ENCODE peak calls at places on chromosomes 5 and 9, in ten cellular contexts. One of them, this sample, is unnamed.

GRCh38 chr5:67089200-67089725 is 107.3 kb downstream of the CD180 start:
- DNase-seq in lung microvascular endothelial cell: no peak
- DNase-seq in SW 1271: no peak
- DNase-seq in activated CD4-positive, alpha-beta memory T cell treated with anti-CD3 and anti-CD28 coated beads, Interleukin-2, amount 10 ng/mL, durations not matched to agents 7 days and 5 days: no peak
- DNase-seq in stimulated activated naive CD8-positive, alpha-beta T cell treated with anti-CD3 and anti-CD28 coated beads, Interleukin-15, Interleukin-2, amounts not matched to agents 100 U/mL and 50 U/mL, for 24 hours: no peak
- DNase-seq in endothelial cell: no peak
- DNase-seq in A172: no peak
- DNase-seq in thyroid gland: peak; percentile 14
- DNase-seq in astrocyte of the spinal cord: peak; percentile 37
- DNase-seq in progenitor cell of endocrine pancreas: no peak
- DNase-seq in this sample: no peak

GRCh38 chr5:151811593-151812321 is 40.0 kb downstream of the G3BP1 start:
- DNase-seq in SW 1271: no peak
- DNase-seq in astrocyte of the spinal cord: peak; percentile 68
- DNase-seq in progenitor cell of endocrine pancreas: no peak
- DNase-seq in thyroid gland: no peak
- DNase-seq in A172: peak; percentile 51
- DNase-seq in endothelial cell: no peak
- DNase-seq in activated CD4-positive, alpha-beta memory T cell treated with anti-CD3 and anti-CD28 coated beads, Interleukin-2, amount 10 ng/mL, durations not matched to agents 7 days and 5 days: no peak
- DNase-seq in lung microvascular endothelial cell: peak; percentile 14
- DNase-seq in stimulated activated naive CD8-positive, alpha-beta T cell treated with anti-CD3 and anti-CD28 coated beads, Interleukin-15, Interleukin-2, amounts not matched to agents 100 U/mL and 50 U/mL, for 24 hours: no peak
- DNase-seq in this sample: no peak

GRCh38 chr5:162683280-162683679 is 615.7 kb downstream of the GABRG2 start:
- DNase-seq in endothelial cell: no peak
- DNase-seq in astrocyte of the spinal cord: no peak
- DNase-seq in stimulated activated naive CD8-positive, alpha-beta T cell treated with anti-CD3 and anti-CD28 coated beads, Interleukin-15, Interleukin-2, amounts not matched to agents 100 U/mL and 50 U/mL, for 24 hours: no peak
- DNase-seq in thyroid gland: no peak
- DNase-seq in lung microvascular endothelial cell: no peak
- DNase-seq in A172: peak; percentile 65
- DNase-seq in activated CD4-positive, alpha-beta memory T cell treated with anti-CD3 and anti-CD28 coated beads, Interleukin-2, amount 10 ng/mL, durations not matched to agents 7 days and 5 days: no peak
- DNase-seq in progenitor cell of endocrine pancreas: no peak
- DNase-seq in SW 1271: no peak
- DNase-seq in this sample: no peak

GRCh38 chr9:16150938-16151650 is 598.3 kb downstream of the CCDC171 start:
- DNase-seq in progenitor cell of endocrine pancreas: no peak
- DNase-seq in thyroid gland: no peak
- DNase-seq in stimulated activated naive CD8-positive, alpha-beta T cell treated with anti-CD3 and anti-CD28 coated beads, Interleukin-15, Interleukin-2, amounts not matched to agents 100 U/mL and 50 U/mL, for 24 hours: no peak
- DNase-seq in lung microvascular endothelial cell: no peak
- DNase-seq in A172: no peak
- DNase-seq in activated CD4-positive, alpha-beta memory T cell treated with anti-CD3 and anti-CD28 coated beads, Interleukin-2, amount 10 ng/mL, durations not matched to agents 7 days and 5 days: no peak
- DNase-seq in astrocyte of the spinal cord: no peak
- DNase-seq in endothelial cell: no peak
- DNase-seq in SW 1271: no peak
- DNase-seq in this sample: no peak

GRCh38 chr9:128860937-128861336 is 20.8 kb downstream of the KYAT1 start:
- DNase-seq in progenitor cell of endocrine pancreas: no peak
- DNase-seq in stimulated activated naive CD8-positive, alpha-beta T cell treated with anti-CD3 and anti-CD28 coated beads, Interleukin-15, Interleukin-2, amounts not matched to agents 100 U/mL and 50 U/mL, for 24 hours: no peak
- DNase-seq in lung microvascular endothelial cell: no peak
- DNase-seq in A172: no peak
- DNase-seq in thyroid gland: no peak
- DNase-seq in endothelial cell: no peak
- DNase-seq in SW 1271: no peak
- DNase-seq in activated CD4-positive, alpha-beta memory T cell treated with anti-CD3 and anti-CD28 coated beads, Interleukin-2, amount 10 ng/mL, durations not matched to agents 7 days and 5 days: no peak
- DNase-seq in astrocyte of the spinal cord: no peak
- DNase-seq in this sample: no peak

GRCh38 chr9:91777437-91777836 is 172.6 kb downstream of the ROR2 start:
- DNase-seq in activated CD4-positive, alpha-beta memory T cell treated with anti-CD3 and anti-CD28 coated beads, Interleukin-2, amount 10 ng/mL, durations not matched to agents 7 days and 5 days: no peak
- DNase-seq in thyroid gland: no peak
- DNase-seq in A172: peak; percentile 20
- DNase-seq in SW 1271: no peak
- DNase-seq in lung microvascular endothelial cell: no peak
- DNase-seq in astrocyte of the spinal cord: peak; percentile 51
- DNase-seq in stimulated activated naive CD8-positive, alpha-beta T cell treated with anti-CD3 and anti-CD28 coated beads, Interleukin-15, Interleukin-2, amounts not matched to agents 100 U/mL and 50 U/mL, for 24 hours: no peak
- DNase-seq in endothelial cell: no peak
- DNase-seq in progenitor cell of endocrine pancreas: no peak
- DNase-seq in this sample: no peak

GRCh38 chr9:77839459-77840140 is 191.5 kb upstream of the GNA14 start:
- DNase-seq in SW 1271: no peak
- DNase-seq in stimulated activated naive CD8-positive, alpha-beta T cell treated with anti-CD3 and anti-CD28 coated beads, Interleukin-15, Interleukin-2, amounts not matched to agents 100 U/mL and 50 U/mL, for 24 hours: no peak
- DNase-seq in endothelial cell: no peak
- DNase-seq in activated CD4-positive, alpha-beta memory T cell treated with anti-CD3 and anti-CD28 coated beads, Interleukin-2, amount 10 ng/mL, durations not matched to agents 7 days and 5 days: no peak
- DNase-seq in A172: no peak
- DNase-seq in astrocyte of the spinal cord: peak; percentile 75
- DNase-seq in thyroid gland: no peak
- DNase-seq in progenitor cell of endocrine pancreas: no peak
- DNase-seq in lung microvascular endothelial cell: no peak
- DNase-seq in this sample: no peak

GRCh38 chr5:81542242-81542641 is 148.3 kb upstream of the ACOT12 start:
- DNase-seq in lung microvascular endothelial cell: no peak
- DNase-seq in A172: no peak
- DNase-seq in thyroid gland: no peak
- DNase-seq in stimulated activated naive CD8-positive, alpha-beta T cell treated with anti-CD3 and anti-CD28 coated beads, Interleukin-15, Interleukin-2, amounts not matched to agents 100 U/mL and 50 U/mL, for 24 hours: no peak
- DNase-seq in progenitor cell of endocrine pancreas: no peak
- DNase-seq in astrocyte of the spinal cord: no peak
- DNase-seq in endothelial cell: no peak
- DNase-seq in activated CD4-positive, alpha-beta memory T cell treated with anti-CD3 and anti-CD28 coated beads, Interleukin-2, amount 10 ng/mL, durations not matched to agents 7 days and 5 days: no peak
- DNase-seq in SW 1271: no peak
- DNase-seq in this sample: no peak

GRCh38 chr9:83544002-83544698 is 5.9 kb upstream of the FRMD3 start:
- DNase-seq in thyroid gland: peak; percentile 22
- DNase-seq in progenitor cell of endocrine pancreas: no peak
- DNase-seq in SW 1271: peak; percentile 57
- DNase-seq in stimulated activated naive CD8-positive, alpha-beta T cell treated with anti-CD3 and anti-CD28 coated beads, Interleukin-15, Interleukin-2, amounts not matched to agents 100 U/mL and 50 U/mL, for 24 hours: no peak
- DNase-seq in activated CD4-positive, alpha-beta memory T cell treated with anti-CD3 and anti-CD28 coated beads, Interleukin-2, amount 10 ng/mL, durations not matched to agents 7 days and 5 days: no peak
- DNase-seq in astrocyte of the spinal cord: peak; percentile 79
- DNase-seq in endothelial cell: peak; percentile 14
- DNase-seq in A172: peak; percentile 91
- DNase-seq in lung microvascular endothelial cell: peak; percentile 85
- DNase-seq in this sample: no peak

GRCh38 chr5:1730487-1730847 is 69.2 kb downstream of the MRPL36 start:
- DNase-seq in A172: no peak
- DNase-seq in endothelial cell: peak; percentile 1
- DNase-seq in stimulated activated naive CD8-positive, alpha-beta T cell treated with anti-CD3 and anti-CD28 coated beads, Interleukin-15, Interleukin-2, amounts not matched to agents 100 U/mL and 50 U/mL, for 24 hours: no peak
- DNase-seq in lung microvascular endothelial cell: no peak
- DNase-seq in SW 1271: no peak
- DNase-seq in activated CD4-positive, alpha-beta memory T cell treated with anti-CD3 and anti-CD28 coated beads, Interleukin-2, amount 10 ng/mL, durations not matched to agents 7 days and 5 days: peak; percentile 3
- DNase-seq in astrocyte of the spinal cord: no peak
- DNase-seq in thyroid gland: no peak
- DNase-seq in progenitor cell of endocrine pancreas: peak; percentile 7
- DNase-seq in this sample: no peak

GRCh38 chr9:114003756-114004155 is 74.3 kb downstream of the AMBP start:
- DNase-seq in A172: no peak
- DNase-seq in activated CD4-positive, alpha-beta memory T cell treated with anti-CD3 and anti-CD28 coated beads, Interleukin-2, amount 10 ng/mL, durations not matched to agents 7 days and 5 days: no peak
- DNase-seq in SW 1271: no peak
- DNase-seq in endothelial cell: no peak
- DNase-seq in stimulated activated naive CD8-positive, alpha-beta T cell treated with anti-CD3 and anti-CD28 coated beads, Interleukin-15, Interleukin-2, amounts not matched to agents 100 U/mL and 50 U/mL, for 24 hours: no peak
- DNase-seq in progenitor cell of endocrine pancreas: no peak
- DNase-seq in astrocyte of the spinal cord: peak; percentile 24
- DNase-seq in thyroid gland: no peak
- DNase-seq in lung microvascular endothelial cell: no peak
- DNase-seq in this sample: no peak

GRCh38 chr5:1295650-1296037 is 776 bp upstream of the TERT start:
- DNase-seq in stimulated activated naive CD8-positive, alpha-beta T cell treated with anti-CD3 and anti-CD28 coated beads, Interleukin-15, Interleukin-2, amounts not matched to agents 100 U/mL and 50 U/mL, for 24 hours: no peak
- DNase-seq in A172: no peak
- DNase-seq in astrocyte of the spinal cord: no peak
- DNase-seq in progenitor cell of endocrine pancreas: no peak
- DNase-seq in activated CD4-positive, alpha-beta memory T cell treated with anti-CD3 and anti-CD28 coated beads, Interleukin-2, amount 10 ng/mL, durations not matched to agents 7 days and 5 days: no peak
- DNase-seq in endothelial cell: no peak
- DNase-seq in thyroid gland: no peak
- DNase-seq in lung microvascular endothelial cell: no peak
- DNase-seq in SW 1271: no peak
- DNase-seq in this sample: no peak

GRCh38 chr9:76107487-76107886 is 217.0 kb downstream of the PCSK5 start:
- DNase-seq in SW 1271: no peak
- DNase-seq in lung microvascular endothelial cell: no peak
- DNase-seq in endothelial cell: no peak
- DNase-seq in A172: no peak
- DNase-seq in thyroid gland: no peak
- DNase-seq in astrocyte of the spinal cord: peak; percentile 81
- DNase-seq in progenitor cell of endocrine pancreas: no peak
- DNase-seq in stimulated activated naive CD8-positive, alpha-beta T cell treated with anti-CD3 and anti-CD28 coated beads, Interleukin-15, Interleukin-2, amounts not matched to agents 100 U/mL and 50 U/mL, for 24 hours: no peak
- DNase-seq in activated CD4-positive, alpha-beta memory T cell treated with anti-CD3 and anti-CD28 coated beads, Interleukin-2, amount 10 ng/mL, durations not matched to agents 7 days and 5 days: no peak
- DNase-seq in this sample: no peak

GRCh38 chr5:132003170-132003744 is 8.2 kb downstream of the ACSL6 start:
- DNase-seq in progenitor cell of endocrine pancreas: no peak
- DNase-seq in astrocyte of the spinal cord: peak; percentile 20
- DNase-seq in A172: no peak
- DNase-seq in stimulated activated naive CD8-positive, alpha-beta T cell treated with anti-CD3 and anti-CD28 coated beads, Interleukin-15, Interleukin-2, amounts not matched to agents 100 U/mL and 50 U/mL, for 24 hours: no peak
- DNase-seq in lung microvascular endothelial cell: no peak
- DNase-seq in activated CD4-positive, alpha-beta memory T cell treated with anti-CD3 and anti-CD28 coated beads, Interleukin-2, amount 10 ng/mL, durations not matched to agents 7 days and 5 days: no peak
- DNase-seq in SW 1271: no peak
- DNase-seq in thyroid gland: peak; percentile 11
- DNase-seq in endothelial cell: peak; percentile 37
- DNase-seq in this sample: peak; percentile 68

GRCh38 chr9:115146581-115147021 is 28.6 kb upstream of the TNC start:
- DNase-seq in lung microvascular endothelial cell: no peak
- DNase-seq in stimulated activated naive CD8-positive, alpha-beta T cell treated with anti-CD3 and anti-CD28 coated beads, Interleukin-15, Interleukin-2, amounts not matched to agents 100 U/mL and 50 U/mL, for 24 hours: no peak
- DNase-seq in astrocyte of the spinal cord: peak; percentile 90
- DNase-seq in SW 1271: peak; percentile 68
- DNase-seq in progenitor cell of endocrine pancreas: no peak
- DNase-seq in endothelial cell: no peak
- DNase-seq in A172: peak; percentile 96
- DNase-seq in activated CD4-positive, alpha-beta memory T cell treated with anti-CD3 and anti-CD28 coated beads, Interleukin-2, amount 10 ng/mL, durations not matched to agents 7 days and 5 days: no peak
- DNase-seq in thyroid gland: no peak
- DNase-seq in this sample: no peak

GRCh38 chr5:129930221-129930620 is 26.0 kb downstream of the CHSY3 start:
- DNase-seq in progenitor cell of endocrine pancreas: no peak
- DNase-seq in stimulated activated naive CD8-positive, alpha-beta T cell treated with anti-CD3 and anti-CD28 coated beads, Interleukin-15, Interleukin-2, amounts not matched to agents 100 U/mL and 50 U/mL, for 24 hours: no peak
- DNase-seq in lung microvascular endothelial cell: no peak
- DNase-seq in SW 1271: no peak
- DNase-seq in activated CD4-positive, alpha-beta memory T cell treated with anti-CD3 and anti-CD28 coated beads, Interleukin-2, amount 10 ng/mL, durations not matched to agents 7 days and 5 days: no peak
- DNase-seq in endothelial cell: no peak
- DNase-seq in A172: no peak
- DNase-seq in astrocyte of the spinal cord: no peak
- DNase-seq in thyroid gland: no peak
- DNase-seq in this sample: no peak

GRCh38 chr9:20343325-20343724 is 279.0 kb downstream of the MLLT3 start:
- DNase-seq in astrocyte of the spinal cord: no peak
- DNase-seq in SW 1271: no peak
- DNase-seq in thyroid gland: no peak
- DNase-seq in activated CD4-positive, alpha-beta memory T cell treated with anti-CD3 and anti-CD28 coated beads, Interleukin-2, amount 10 ng/mL, durations not matched to agents 7 days and 5 days: no peak
- DNase-seq in endothelial cell: no peak
- DNase-seq in A172: no peak
- DNase-seq in lung microvascular endothelial cell: no peak
- DNase-seq in stimulated activated naive CD8-positive, alpha-beta T cell treated with anti-CD3 and anti-CD28 coated beads, Interleukin-15, Interleukin-2, amounts not matched to agents 100 U/mL and 50 U/mL, for 24 hours: no peak
- DNase-seq in progenitor cell of endocrine pancreas: no peak
- DNase-seq in this sample: no peak

GRCh38 chr5:598564-598890 is 13.6 kb upstream of the CEP72 start:
- DNase-seq in stimulated activated naive CD8-positive, alpha-beta T cell treated with anti-CD3 and anti-CD28 coated beads, Interleukin-15, Interleukin-2, amounts not matched to agents 100 U/mL and 50 U/mL, for 24 hours: no peak
- DNase-seq in astrocyte of the spinal cord: no peak
- DNase-seq in progenitor cell of endocrine pancreas: no peak
- DNase-seq in A172: no peak
- DNase-seq in endothelial cell: no peak
- DNase-seq in lung microvascular endothelial cell: no peak
- DNase-seq in thyroid gland: no peak
- DNase-seq in SW 1271: no peak
- DNase-seq in activated CD4-positive, alpha-beta memory T cell treated with anti-CD3 and anti-CD28 coated beads, Interleukin-2, amount 10 ng/mL, durations not matched to agents 7 days and 5 days: no peak
- DNase-seq in this sample: no peak

GRCh38 chr9:95757026-95757425 is 118.5 kb upstream of the ERCC6L2 start:
- DNase-seq in endothelial cell: no peak
- DNase-seq in astrocyte of the spinal cord: peak; percentile 58
- DNase-seq in SW 1271: no peak
- DNase-seq in A172: peak; percentile 53
- DNase-seq in thyroid gland: no peak
- DNase-seq in activated CD4-positive, alpha-beta memory T cell treated with anti-CD3 and anti-CD28 coated beads, Interleukin-2, amount 10 ng/mL, durations not matched to agents 7 days and 5 days: no peak
- DNase-seq in progenitor cell of endocrine pancreas: no peak
- DNase-seq in lung microvascular endothelial cell: peak; percentile 29
- DNase-seq in stimulated activated naive CD8-positive, alpha-beta T cell treated with anti-CD3 and anti-CD28 coated beads, Interleukin-15, Interleukin-2, amounts not matched to agents 100 U/mL and 50 U/mL, for 24 hours: no peak
- DNase-seq in this sample: no peak

GRCh38 chr9:109002141-109002540 is 11.2 kb downstream of the CTNNAL1 start:
- DNase-seq in stimulated activated naive CD8-positive, alpha-beta T cell treated with anti-CD3 and anti-CD28 coated beads, Interleukin-15, Interleukin-2, amounts not matched to agents 100 U/mL and 50 U/mL, for 24 hours: no peak
- DNase-seq in A172: no peak
- DNase-seq in lung microvascular endothelial cell: no peak
- DNase-seq in thyroid gland: no peak
- DNase-seq in activated CD4-positive, alpha-beta memory T cell treated with anti-CD3 and anti-CD28 coated beads, Interleukin-2, amount 10 ng/mL, durations not matched to agents 7 days and 5 days: no peak
- DNase-seq in SW 1271: no peak
- DNase-seq in astrocyte of the spinal cord: no peak
- DNase-seq in progenitor cell of endocrine pancreas: no peak
- DNase-seq in endothelial cell: no peak
- DNase-seq in this sample: no peak

GRCh38 chr5:149632311-149633251 is 51.3 kb downstream of the ARHGEF37 start:
- DNase-seq in progenitor cell of endocrine pancreas: no peak
- DNase-seq in lung microvascular endothelial cell: peak; percentile 64
- DNase-seq in activated CD4-positive, alpha-beta memory T cell treated with anti-CD3 and anti-CD28 coated beads, Interleukin-2, amount 10 ng/mL, durations not matched to agents 7 days and 5 days: no peak
- DNase-seq in endothelial cell: no peak
- DNase-seq in thyroid gland: peak; percentile 47
- DNase-seq in A172: peak; percentile 95
- DNase-seq in stimulated activated naive CD8-positive, alpha-beta T cell treated with anti-CD3 and anti-CD28 coated beads, Interleukin-15, Interleukin-2, amounts not matched to agents 100 U/mL and 50 U/mL, for 24 hours: peak; percentile 20
- DNase-seq in astrocyte of the spinal cord: peak; percentile 72
- DNase-seq in SW 1271: no peak
- DNase-seq in this sample: no peak

GRCh38 chr9:98866435-98867108 is 59.1 kb downstream of the GALNT12 start:
- DNase-seq in progenitor cell of endocrine pancreas: no peak
- DNase-seq in stimulated activated naive CD8-positive, alpha-beta T cell treated with anti-CD3 and anti-CD28 coated beads, Interleukin-15, Interleukin-2, amounts not matched to agents 100 U/mL and 50 U/mL, for 24 hours: no peak
- DNase-seq in astrocyte of the spinal cord: no peak
- DNase-seq in SW 1271: no peak
- DNase-seq in activated CD4-positive, alpha-beta memory T cell treated with anti-CD3 and anti-CD28 coated beads, Interleukin-2, amount 10 ng/mL, durations not matched to agents 7 days and 5 days: no peak
- DNase-seq in endothelial cell: no peak
- DNase-seq in A172: peak; percentile 49
- DNase-seq in thyroid gland: no peak
- DNase-seq in lung microvascular endothelial cell: no peak
- DNase-seq in this sample: no peak

GRCh38 chr9:4145482-4145881 is 154.4 kb downstream of the GLIS3 start:
- DNase-seq in astrocyte of the spinal cord: no peak
- DNase-seq in thyroid gland: no peak
- DNase-seq in progenitor cell of endocrine pancreas: no peak
- DNase-seq in A172: no peak
- DNase-seq in stimulated activated naive CD8-positive, alpha-beta T cell treated with anti-CD3 and anti-CD28 coated beads, Interleukin-15, Interleukin-2, amounts not matched to agents 100 U/mL and 50 U/mL, for 24 hours: no peak
- DNase-seq in endothelial cell: no peak
- DNase-seq in activated CD4-positive, alpha-beta memory T cell treated with anti-CD3 and anti-CD28 coated beads, Interleukin-2, amount 10 ng/mL, durations not matched to agents 7 days and 5 days: no peak
- DNase-seq in SW 1271: no peak
- DNase-seq in lung microvascular endothelial cell: no peak
- DNase-seq in this sample: no peak

GRCh38 chr5:171585981-171586380 is 166.5 kb downstream of the FGF18 start:
- DNase-seq in stimulated activated naive CD8-positive, alpha-beta T cell treated with anti-CD3 and anti-CD28 coated beads, Interleukin-15, Interleukin-2, amounts not matched to agents 100 U/mL and 50 U/mL, for 24 hours: no peak
- DNase-seq in A172: no peak
- DNase-seq in SW 1271: no peak
- DNase-seq in progenitor cell of endocrine pancreas: no peak
- DNase-seq in endothelial cell: no peak
- DNase-seq in thyroid gland: no peak
- DNase-seq in activated CD4-positive, alpha-beta memory T cell treated with anti-CD3 and anti-CD28 coated beads, Interleukin-2, amount 10 ng/mL, durations not matched to agents 7 days and 5 days: no peak
- DNase-seq in astrocyte of the spinal cord: no peak
- DNase-seq in lung microvascular endothelial cell: no peak
- DNase-seq in this sample: no peak

GRCh38 chr5:72433520-72433919 is 73.7 kb downstream of the ZNF366 start:
- DNase-seq in stimulated activated naive CD8-positive, alpha-beta T cell treated with anti-CD3 and anti-CD28 coated beads, Interleukin-15, Interleukin-2, amounts not matched to agents 100 U/mL and 50 U/mL, for 24 hours: no peak
- DNase-seq in SW 1271: no peak
- DNase-seq in thyroid gland: no peak
- DNase-seq in A172: no peak
- DNase-seq in astrocyte of the spinal cord: no peak
- DNase-seq in progenitor cell of endocrine pancreas: no peak
- DNase-seq in endothelial cell: no peak
- DNase-seq in lung microvascular endothelial cell: no peak
- DNase-seq in activated CD4-positive, alpha-beta memory T cell treated with anti-CD3 and anti-CD28 coated beads, Interleukin-2, amount 10 ng/mL, durations not matched to agents 7 days and 5 days: no peak
- DNase-seq in this sample: no peak

GRCh38 chr9:134989206-134990065 is 71.7 kb upstream of the FCN1 start:
- DNase-seq in activated CD4-positive, alpha-beta memory T cell treated with anti-CD3 and anti-CD28 coated beads, Interleukin-2, amount 10 ng/mL, durations not matched to agents 7 days and 5 days: no peak
- DNase-seq in endothelial cell: no peak
- DNase-seq in lung microvascular endothelial cell: no peak
- DNase-seq in SW 1271: no peak
- DNase-seq in stimulated activated naive CD8-positive, alpha-beta T cell treated with anti-CD3 and anti-CD28 coated beads, Interleukin-15, Interleukin-2, amounts not matched to agents 100 U/mL and 50 U/mL, for 24 hours: no peak
- DNase-seq in progenitor cell of endocrine pancreas: no peak
- DNase-seq in A172: no peak
- DNase-seq in thyroid gland: no peak
- DNase-seq in astrocyte of the spinal cord: no peak
- DNase-seq in this sample: no peak

GRCh38 chr5:62331921-62332320 is 25.9 kb downstream of the KIF2A start:
- DNase-seq in thyroid gland: no peak
- DNase-seq in lung microvascular endothelial cell: no peak
- DNase-seq in SW 1271: no peak
- DNase-seq in astrocyte of the spinal cord: no peak
- DNase-seq in stimulated activated naive CD8-positive, alpha-beta T cell treated with anti-CD3 and anti-CD28 coated beads, Interleukin-15, Interleukin-2, amounts not matched to agents 100 U/mL and 50 U/mL, for 24 hours: no peak
- DNase-seq in activated CD4-positive, alpha-beta memory T cell treated with anti-CD3 and anti-CD28 coated beads, Interleukin-2, amount 10 ng/mL, durations not matched to agents 7 days and 5 days: no peak
- DNase-seq in progenitor cell of endocrine pancreas: no peak
- DNase-seq in endothelial cell: no peak
- DNase-seq in A172: no peak
- DNase-seq in this sample: no peak

GRCh38 chr5:15003511-15003920 is 131.9 kb upstream of the ANKH start:
- DNase-seq in A172: peak; percentile 80
- DNase-seq in astrocyte of the spinal cord: peak; percentile 82
- DNase-seq in activated CD4-positive, alpha-beta memory T cell treated with anti-CD3 and anti-CD28 coated beads, Interleukin-2, amount 10 ng/mL, durations not matched to agents 7 days and 5 days: peak; percentile 64
- DNase-seq in lung microvascular endothelial cell: peak; percentile 88
- DNase-seq in progenitor cell of endocrine pancreas: no peak
- DNase-seq in endothelial cell: peak; percentile 45
- DNase-seq in SW 1271: peak; percentile 86
- DNase-seq in stimulated activated naive CD8-positive, alpha-beta T cell treated with anti-CD3 and anti-CD28 coated beads, Interleukin-15, Interleukin-2, amounts not matched to agents 100 U/mL and 50 U/mL, for 24 hours: peak; percentile 45
- DNase-seq in thyroid gland: peak; percentile 56
- DNase-seq in this sample: peak; percentile 36